ENCODE peak calls at places on chromosome 17, in five cellular contexts. U, G, B, X and I are unnamed samples.

GRCh38 chr17:21375757-21376584 is at the start of gene KCNJ12:
- DNase-seq in U (no peak), G (no peak), B (peak), X (no peak), I (peak)

GRCh38 chr17:46179375-46179999 is 13.7 kb downstream of the KANSL1 start:
- DNase-seq in U (no peak), G (no peak), B (no peak), X (peak), I (peak)

GRCh38 chr17:46061435-46061834 is 62.4 kb downstream of the STH start:
- DNase-seq in U (no peak), G (peak), B (peak), X (no peak), I (peak)

GRCh38 chr17:82228842-82229685 is at the start of gene SLC16A3:
- DNase-seq in U (no peak), G (no peak), B (peak), X (no peak), I (peak)

GRCh38 chr17:37506678-37507077 is 17.0 kb downstream of the DUSP14 start:
- DNase-seq in U (peak), G (peak), B (peak), X (no peak), I (peak)

GRCh38 chr17:12133183-12133582 is 112.5 kb downstream of the MAP2K4 start:
- DNase-seq in U (no peak), G (no peak), B (no peak), X (no peak), I (no peak)

GRCh38 chr17:15341385-15341849 is at the start of gene TEKT3:
- DNase-seq in U (peak), G (peak), B (peak), X (no peak), I (peak)

GRCh38 chr17:81518785-81519283 is 6.2 kb upstream of the ACTG1 start:
- DNase-seq in U (no peak), G (peak), B (no peak), X (no peak), I (peak)

DNA sequence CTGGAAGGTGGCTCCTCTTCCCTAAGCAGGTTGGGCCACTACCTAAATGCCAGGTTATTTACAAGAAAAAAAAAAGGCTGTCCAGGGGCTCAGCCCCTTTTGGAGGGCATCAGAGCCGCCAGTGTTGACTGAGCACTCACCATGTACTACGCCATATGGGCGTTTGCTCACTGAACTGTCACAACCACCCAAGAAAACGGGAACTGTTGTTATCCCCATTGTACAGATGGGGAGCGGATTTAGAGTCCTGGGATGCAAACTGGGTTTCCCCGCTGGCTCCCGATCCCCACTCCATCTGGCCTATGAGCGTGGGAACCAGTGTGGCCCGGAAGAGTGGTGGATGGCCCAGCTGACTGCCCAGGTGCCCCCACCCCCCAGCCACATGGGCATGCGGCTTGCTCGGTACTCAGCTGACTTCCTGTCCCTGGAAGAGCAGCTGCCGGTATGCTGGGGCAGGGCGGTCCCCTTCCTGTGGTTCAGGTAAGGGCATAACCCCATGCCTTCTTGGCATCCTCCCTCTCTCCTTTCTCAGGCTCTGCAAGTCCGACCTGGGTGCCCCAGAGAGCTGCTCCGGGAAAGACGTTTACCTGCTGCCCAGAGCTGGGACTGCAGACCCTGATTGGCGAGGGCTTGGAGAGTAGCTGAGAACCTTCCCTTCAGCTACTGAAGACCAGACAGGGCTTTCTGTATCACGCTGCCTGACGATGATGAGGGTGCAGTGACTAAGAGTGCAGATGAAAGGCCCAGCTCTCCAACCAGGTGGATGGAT is 16.3 kb downstream of the SOCS3 start:
- DNase-seq in U (no peak), G (no peak), B (no peak), X (no peak), I (peak)
- TF ChIP-seq POLR2AphosphoS5 in U (no peak), G (no peak), B (no peak), X (no peak), I (no peak)

GRCh38 chr17:38574712-38575111 is 31.0 kb downstream of the SRCIN1 start:
- DNase-seq in U (no peak), G (no peak), B (no peak), X (no peak), I (no peak)

GRCh38 chr17:38571833-38572274 is 33.9 kb downstream of the SRCIN1 start:
- DNase-seq in U (no peak), G (no peak), B (no peak), X (no peak), I (peak)

GRCh38 chr17:38569701-38570512 is 35.8 kb downstream of the SRCIN1 start:
- DNase-seq in U (no peak), G (no peak), B (no peak), X (no peak), I (no peak)

GRCh38 chr17:38572292-38572664 is 33.5 kb downstream of the SRCIN1 start:
- DNase-seq in U (no peak), G (no peak), B (no peak), X (no peak), I (no peak)

DNA sequence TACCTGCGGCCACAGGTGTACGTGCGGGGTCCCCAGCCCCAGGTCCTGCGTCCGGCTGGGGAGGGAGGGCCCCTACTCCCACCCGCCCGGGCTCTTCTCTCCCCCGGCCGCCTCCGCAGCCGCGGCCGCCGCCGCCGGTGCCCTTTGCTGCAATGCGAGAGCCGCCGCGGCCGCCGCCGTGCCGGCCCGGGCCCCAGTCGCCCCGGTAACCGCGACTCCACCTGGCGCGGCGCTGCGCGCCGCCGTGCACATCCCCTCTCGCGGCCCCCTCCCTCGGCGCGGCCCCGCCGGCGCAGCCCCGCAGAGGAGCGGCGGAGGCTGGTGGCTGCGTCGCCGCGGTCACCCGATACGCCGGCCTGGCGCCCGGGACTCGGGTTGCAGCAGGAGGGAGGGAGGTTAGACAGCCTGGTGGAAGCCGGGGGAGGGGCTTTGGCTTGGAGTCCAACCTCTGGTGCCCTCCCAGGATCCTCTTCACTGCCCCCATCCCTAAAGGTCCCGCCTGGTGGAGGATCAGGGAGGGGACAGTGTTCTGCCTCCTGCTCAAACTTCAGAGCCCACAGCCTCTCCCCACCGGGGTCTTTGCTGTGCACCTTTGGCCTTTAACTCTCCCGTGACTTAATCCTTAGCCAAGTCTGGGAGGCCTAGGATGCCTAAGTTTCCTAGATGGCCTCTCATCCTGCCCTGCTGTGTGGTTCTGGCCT is 32.9 kb downstream of the SRCIN1 start:
- DNase-seq in U (no peak), G (peak), B (no peak), X (no peak), I (peak)
- TF ChIP-seq EZH2 in U (no peak), G (no peak), B (peak), X (peak), I (no peak)

DNA sequence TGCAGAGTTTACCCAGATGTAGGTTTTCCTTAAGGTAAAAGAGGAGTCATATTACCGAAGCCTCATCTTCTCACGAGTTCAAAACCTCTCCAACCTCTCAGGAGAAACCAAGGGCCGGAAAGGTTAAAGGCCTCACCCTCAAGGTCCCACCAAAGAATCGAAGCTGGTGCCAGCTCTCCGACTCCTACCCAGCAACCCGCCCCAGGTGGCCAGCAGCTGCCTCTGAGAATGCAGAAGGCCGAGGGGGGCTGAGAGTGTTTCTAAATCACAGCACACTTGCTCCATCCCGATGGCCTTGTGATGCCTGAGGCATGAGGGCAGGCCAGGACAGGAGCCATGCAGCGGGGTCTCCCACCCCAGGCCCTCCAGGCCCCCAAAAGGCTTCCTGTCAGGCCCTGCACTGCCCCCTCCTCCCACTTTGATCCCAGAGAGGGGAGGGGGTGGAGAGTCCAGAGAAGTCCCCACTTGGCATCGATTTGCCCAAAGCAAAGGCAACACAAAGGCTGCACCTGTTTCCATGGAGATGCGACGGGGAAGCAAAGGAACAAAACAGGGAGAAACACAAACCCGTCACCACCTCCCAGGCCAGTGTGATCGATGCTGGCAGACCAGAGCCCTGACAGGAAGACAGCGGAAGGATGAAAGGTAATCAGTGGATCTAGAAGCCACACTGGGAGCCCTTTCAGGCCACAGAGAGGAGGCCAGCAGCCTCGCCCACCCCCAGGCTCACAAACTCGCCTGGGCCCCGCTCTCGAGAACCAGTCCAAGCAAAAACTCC is 39.0 kb downstream of the CUEDC1 start:
- DNase-seq in U (no peak), G (no peak), B (no peak), X (no peak), I (peak)
- TF ChIP-seq POLR2AphosphoS5 in U (no peak), G (no peak), B (no peak), X (no peak), I (no peak)

GRCh38 chr17:73949903-73950302 is 253.6 kb upstream of the RPL38 start:
- DNase-seq in U (no peak), G (no peak), B (no peak), X (no peak), I (no peak)

GRCh38 chr17:73953206-73954033 is 250.1 kb upstream of the RPL38 start:
- DNase-seq in U (no peak), G (no peak), B (no peak), X (no peak), I (no peak)

GRCh38 chr17:73950515-73950914 is 253.0 kb upstream of the RPL38 start:
- DNase-seq in U (no peak), G (no peak), B (no peak), X (no peak), I (peak)

GRCh38 chr17:73952498-73953205 is 250.8 kb upstream of the RPL38 start:
- DNase-seq in U (no peak), G (peak), B (no peak), X (no peak), I (peak)

DNA sequence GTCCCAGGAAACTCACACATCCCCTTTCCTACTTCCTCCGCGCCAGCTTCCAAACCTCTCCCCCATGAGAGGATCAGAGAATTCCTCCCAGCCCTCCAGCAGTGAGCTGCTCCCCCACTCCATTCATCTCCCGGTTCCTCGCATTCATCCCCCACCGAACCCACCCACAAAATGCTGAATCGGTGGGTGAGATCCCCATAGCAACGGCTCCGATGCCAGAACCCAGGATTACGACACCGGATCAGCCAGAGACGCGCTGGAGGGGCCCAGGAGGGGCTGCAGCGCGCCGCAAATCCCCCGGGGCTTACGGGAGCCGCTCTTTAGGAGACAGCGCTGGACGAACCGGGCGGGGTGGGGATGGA is 251.4 kb upstream of the RPL38 start:
- DNase-seq in U (no peak), G (no peak), B (no peak), X (no peak), I (no peak)
- TF ChIP-seq EZH2 in U (peak), G (no peak), B (no peak), X (no peak), I (peak)

GRCh38 chr17:933168-934083 is 46.1 kb downstream of the NXN start:
- DNase-seq in U (no peak), G (peak), B (peak), X (no peak), I (peak)
- TF ChIP-seq POLR2AphosphoS5 in U (no peak), G (no peak), B (peak), X (no peak), I (no peak)

GRCh38 chr17:180380-181212 is 854 bp downstream of the DOC2B start:
- DNase-seq in U (no peak), G (no peak), B (no peak), X (no peak), I (peak)
- TF ChIP-seq EZH2 in U (peak), G (no peak), B (peak), X (no peak), I (peak)

GRCh38 chr17:8154608-8155152 is 2.5 kb upstream of the PER1 start:
- DNase-seq in U (no peak), G (no peak), B (no peak), X (no peak), I (no peak)

GRCh38 chr17:8155341-8156173 is 3.4 kb upstream of the PER1 start:
- DNase-seq in U (no peak), G (no peak), B (no peak), X (no peak), I (peak)

GRCh38 chr17:8158267-8159031 is 4.3 kb downstream of the VAMP2 start:
- DNase-seq in U (no peak), G (peak), B (peak), X (no peak), I (peak)

GRCh38 chr17:8153957-8154607 is 1.9 kb upstream of the PER1 start:
- DNase-seq in U (peak), G (peak), B (peak), X (no peak), I (peak)

GRCh38 chr17:8156174-8156992 is 4.2 kb upstream of the PER1 start:
- DNase-seq in U (peak), G (peak), B (peak), X (peak), I (peak)
- TF ChIP-seq POLR2AphosphoS5 in U (peak), G (no peak), B (peak), X (peak), I (peak)

DNA sequence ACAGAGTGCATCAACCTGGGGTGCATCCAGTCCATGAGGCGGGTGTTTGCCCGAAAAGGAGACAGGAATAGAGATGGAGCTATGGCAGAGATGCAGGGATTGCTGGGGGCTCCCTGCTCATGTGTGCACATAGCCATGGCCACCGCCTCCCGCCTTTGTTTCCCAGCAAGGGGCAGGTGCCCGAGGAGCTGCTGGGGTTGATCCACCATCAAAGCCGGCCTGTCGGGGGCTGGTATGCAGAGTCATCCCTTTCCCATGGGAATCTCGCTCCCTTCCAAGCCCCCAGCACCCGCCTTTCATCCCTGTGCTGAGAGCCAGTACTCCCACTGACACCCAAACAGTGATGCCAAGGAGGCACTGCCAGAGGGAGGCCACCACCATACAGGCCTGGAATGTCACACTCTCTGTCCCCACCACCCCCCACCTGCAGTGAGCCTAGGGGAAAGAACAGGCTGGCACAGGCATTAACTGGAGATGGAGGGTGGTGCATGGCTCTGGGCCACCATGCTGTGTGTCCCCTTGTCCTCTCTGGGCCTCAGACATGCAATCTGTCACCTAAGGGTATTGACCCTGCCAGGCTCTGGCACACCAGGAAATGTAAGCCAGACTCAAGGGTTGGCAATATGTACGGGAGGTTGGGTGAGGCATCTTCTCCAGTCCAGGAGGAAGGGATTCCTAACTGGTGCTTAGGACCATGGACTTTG is 65.1 kb downstream of the SREBF1 start:
- DNase-seq in U (no peak), G (no peak), B (no peak), X (no peak), I (no peak)
- TF ChIP-seq EZH2 in U (no peak), G (no peak), B (no peak), X (no peak), I (no peak)